ENCODE peak calls at places on chromosomes 1 and 21, in nine cellular contexts. O is left ventricle myocardium inferior; H is activated CD4-positive, alpha-beta T cell treated with anti-CD3 and anti-CD28 coated beads, Interleukin-2, amount 50 U/mL, for 24 hours; F is ureter; V is endothelial cell of umbilical vein; G is left colon; I is substantia nigra; P is NCI-H2029; B is cardiac fibroblast. E is an unnamed sample.

GRCh38 chr1:41149570-41149969 is 92.5 kb downstream of the SCMH1 start:
- DNase-seq in F (no peak), O (no peak), V (no peak), I (no peak), G (no peak), H (no peak), P (no peak), B (no peak), E (no peak)

GRCh38 chr21:41678944-41679343 is 87.9 kb downstream of the RIPK4 start:
- DNase-seq in P (peak), F (peak), I (peak), O (peak), B (peak), H (no peak), V (peak), G (peak), E (peak)

GRCh38 chr21:35120631-35121180 is 71.6 kb upstream of the RUNX1 start:
- DNase-seq in V (no peak), I (no peak), B (no peak), F (no peak), P (peak), H (no peak), G (no peak), O (no peak), E (no peak)

GRCh38 chr1:35451125-35451528 is 106.1 kb downstream of the KIAA0319L start:
- DNase-seq in V (peak), P (peak), B (peak), O (peak), I (peak), F (peak), G (peak), H (peak), E (peak)

GRCh38 chr1:192810253-192810880 is 1.5 kb downstream of the RGS2 start:
- DNase-seq in B (peak), H (no peak), O (peak), I (no peak), P (no peak), V (peak), F (no peak), G (peak), E (no peak)

GRCh38 chr1:15345711-15346355 is 63.9 kb upstream of the EFHD2 start:
- DNase-seq in H (peak), G (peak), B (no peak), P (no peak), F (peak), I (peak), O (peak), V (no peak), E (peak)

GRCh38 chr1:171641076-171641864 is 11.2 kb downstream of the MYOC start:
- DNase-seq in O (no peak), I (no peak), P (no peak), B (no peak), H (no peak), F (no peak), G (no peak), V (no peak), E (no peak)

GRCh38 chr21:17612023-17612564 is 607 bp downstream of the BTG3 start:
- DNase-seq in H (no peak), F (peak), O (peak), P (no peak), B (peak), V (no peak), G (peak), I (peak), E (peak)

GRCh38 chr21:29625990-29626389 is 313.8 kb downstream of the GRIK1 start:
- DNase-seq in G (no peak), O (no peak), V (no peak), P (no peak), H (no peak), B (no peak), I (no peak), F (no peak), E (no peak)

GRCh38 chr1:7313081-7313546 is 458.0 kb upstream of the VAMP3 start:
- DNase-seq in H (no peak), F (no peak), G (no peak), P (no peak), I (no peak), O (no peak), V (no peak), B (no peak), E (no peak)

GRCh38 chr1:41354956-41355355 is 6.3 kb upstream of the FOXO6 start:
- DNase-seq in V (no peak), H (no peak), F (peak), P (no peak), B (no peak), O (no peak), G (no peak), I (no peak), E (no peak)

GRCh38 chr1:180188103-180188506 is 33.4 kb downstream of the QSOX1 start:
- DNase-seq in P (no peak), V (peak), I (no peak), G (peak), H (no peak), B (peak), O (no peak), F (no peak), E (peak)

GRCh38 chr1:12591267-12591938 is 26.6 kb downstream of the DHRS3 start:
- DNase-seq in G (peak), B (no peak), F (peak), V (no peak), O (peak), I (no peak), P (no peak), H (no peak), E (peak)

GRCh38 chr1:209884665-209885117 is 53.3 kb upstream of the SYT14 start:
- DNase-seq in O (no peak), V (peak), B (peak), I (no peak), F (no peak), H (peak), G (peak), P (no peak), E (no peak)

GRCh38 chr1:184954232-184954995 is 19.9 kb downstream of the NIBAN1 start:
- DNase-seq in G (no peak), H (no peak), V (no peak), F (no peak), O (no peak), P (no peak), I (no peak), B (peak), E (no peak)

GRCh38 chr1:16241116-16241763 is 4.3 kb upstream of the CPLANE2 start:
- DNase-seq in P (no peak), V (no peak), I (no peak), F (no peak), H (no peak), B (no peak), O (no peak), G (no peak), E (no peak)

GRCh38 chr1:15352122-15352957 is 57.3 kb upstream of the EFHD2 start:
- DNase-seq in H (peak), G (peak), I (no peak), B (peak), V (peak), F (no peak), O (no peak), P (peak), E (no peak)

GRCh38 chr1:5945445-5945844 is 46.8 kb downstream of the NPHP4 start:
- DNase-seq in P (no peak), V (no peak), B (no peak), H (no peak), I (no peak), G (no peak), O (no peak), F (peak), E (no peak)

GRCh38 chr21:33750017-33750416 is 107.7 kb downstream of the ITSN1 start:
- DNase-seq in O (peak), B (no peak), I (no peak), F (no peak), H (no peak), G (no peak), P (no peak), V (no peak), E (peak)

GRCh38 chr1:218249757-218250156 is 35.3 kb upstream of the RRP15 start:
- DNase-seq in G (no peak), O (no peak), P (peak), B (no peak), I (no peak), H (no peak), F (no peak), V (no peak), E (no peak)

GRCh38 chr1:16012590-16013219 is 5.1 kb downstream of the HSPB7 start:
- DNase-seq in O (peak), H (no peak), B (peak), V (peak), I (no peak), G (peak), P (peak), F (peak), E (peak)

GRCh38 chr1:41856361-41857285 is 62.1 kb downstream of the HIVEP3 start:
- DNase-seq in V (no peak), F (no peak), G (no peak), H (no peak), P (no peak), I (no peak), O (no peak), B (no peak), E (no peak)

GRCh38 chr1:82264762-82265161 is 464.0 kb downstream of the ADGRL2 start:
- DNase-seq in F (no peak), G (no peak), I (no peak), V (no peak), O (no peak), P (no peak), H (no peak), B (no peak), E (no peak)

GRCh38 chr1:84300991-84301758 is at the start of gene SAMD13:
- DNase-seq in I (peak), F (peak), H (peak), P (peak), B (peak), G (peak), O (peak), V (peak), E (peak)

GRCh38 chr1:89972024-89972423 is 22.9 kb upstream of the ZNF326 start:
- DNase-seq in F (no peak), B (no peak), V (no peak), I (no peak), G (no peak), O (no peak), P (no peak), H (no peak), E (no peak)

GRCh38 chr1:3078421-3078820 is 9.4 kb downstream of the PRDM16 start:
- DNase-seq in O (no peak), G (no peak), I (no peak), F (no peak), B (no peak), H (no peak), V (no peak), P (no peak), E (no peak)

GRCh38 chr1:230875370-230875769 is 7.0 kb upstream of the C1orf198 start:
- DNase-seq in O (no peak), F (no peak), G (no peak), P (no peak), I (no peak), V (no peak), B (no peak), H (no peak), E (no peak)

GRCh38 chr1:36304970-36305914 is 926 bp upstream of the SH3D21 start:
- DNase-seq in B (no peak), V (no peak), I (no peak), H (peak), O (no peak), F (no peak), G (peak), P (no peak), E (no peak)

E was measured in heart right ventricle.